ENCODE peak calls at places on chromosomes 3 and 15, in seven cellular contexts. R, Y, J, T, N, Q and L are unnamed samples.

GRCh38 chr15:38440353-38441129 is 13.4 kb upstream of the FAM98B start:
- DNase-seq in Q (peak), N (peak), T (no peak), R (peak), Y (peak), J (peak), L (no peak)

GRCh38 chr3:111882799-111883198 is 23.7 kb downstream of the PHLDB2 start:
- DNase-seq in T (no peak), Q (peak), R (no peak), Y (peak), N (no peak), J (no peak), L (no peak)

GRCh38 chr15:60362318-60363023 is 35.3 kb downstream of the ANXA2 start:
- DNase-seq in N (no peak), Y (no peak), R (peak), Q (no peak), T (no peak), J (no peak), L (no peak)

GRCh38 chr3:64805248-64805647 is 117.4 kb upstream of the ADAMTS9 start:
- DNase-seq in T (no peak), N (no peak), Y (no peak), R (no peak), J (no peak), Q (no peak), L (no peak)

GRCh38 chr3:50624634-50625033 is 7.7 kb downstream of the MAPKAPK3 start:
- DNase-seq in J (no peak), N (no peak), T (no peak), Y (no peak), R (no peak), Q (no peak), L (no peak)

GRCh38 chr3:160756907-160757623 is 1.0 kb downstream of the PPM1L start:
- DNase-seq in R (no peak), T (no peak), N (peak), J (peak), Y (peak), Q (peak), L (no peak)

GRCh38 chr15:86040360-86041095 is 39.1 kb upstream of the AGBL1 start:
- DNase-seq in J (no peak), R (no peak), T (no peak), Q (no peak), N (no peak), Y (no peak), L (no peak)

GRCh38 chr3:51221959-51222358 is 163.1 kb upstream of the MANF start:
- DNase-seq in J (no peak), Y (no peak), N (no peak), Q (no peak), R (no peak), T (no peak), L (no peak)

GRCh38 chr3:47443611-47443995 is 32.1 kb downstream of the SCAP start:
- DNase-seq in J (peak), Y (no peak), T (no peak), N (no peak), Q (no peak), R (no peak), L (no peak)

GRCh38 chr3:169686874-169687273 is 23.4 kb upstream of the MECOM start:
- DNase-seq in Q (no peak), T (no peak), J (no peak), R (no peak), N (no peak), Y (no peak), L (no peak)

GRCh38 chr3:76369170-76369569 is 583.8 kb upstream of the ZNF717 start:
- DNase-seq in T (no peak), N (no peak), Y (no peak), R (peak), J (no peak), Q (no peak), L (no peak)

GRCh38 chr3:140470962-140471361 is 206.9 kb upstream of the TRIM42 start:
- DNase-seq in Q (no peak), Y (no peak), R (no peak), J (no peak), N (no peak), T (no peak), L (no peak)

GRCh38 chr3:115834068-115834467 is 210.8 kb downstream of the GAP43 start:
- DNase-seq in Y (no peak), J (no peak), R (peak), N (no peak), Q (no peak), T (no peak), L (no peak)

GRCh38 chr3:111761309-111761795 is 97.7 kb upstream of the PHLDB2 start:
- DNase-seq in Q (peak), T (no peak), R (peak), Y (no peak), N (no peak), J (no peak), L (no peak)

GRCh38 chr3:45551214-45552010 is 43.1 kb upstream of the LIMD1 start:
- DNase-seq in T (peak), R (peak), Q (no peak), Y (no peak), J (peak), N (no peak), L (no peak)

GRCh38 chr15:72288291-72288690 is 15.9 kb upstream of the PARP6 start:
- DNase-seq in Y (no peak), N (no peak), T (no peak), J (no peak), Q (no peak), R (no peak), L (no peak)

GRCh38 chr3:124691599-124691998 is 38.7 kb upstream of the UMPS start:
- DNase-seq in N (no peak), R (no peak), J (no peak), Q (no peak), T (no peak), Y (no peak), L (no peak)

GRCh38 chr15:46616033-46616432 is 981.2 kb downstream of the SQOR start:
- DNase-seq in J (no peak), Q (no peak), N (no peak), Y (no peak), R (no peak), T (no peak), L (no peak)

GRCh38 chr3:127887321-127887720 is 27.7 kb upstream of the KBTBD12 start:
- DNase-seq in N (no peak), Y (no peak), R (no peak), J (no peak), Q (peak), T (no peak), L (no peak)

GRCh38 chr3:129352650-129353588 is 74.2 kb downstream of the HMCES start:
- DNase-seq in R (no peak), Y (no peak), N (no peak), J (no peak), T (no peak), Q (no peak), L (no peak)

GRCh38 chr3:129348734-129349133 is 70.1 kb downstream of the HMCES start:
- DNase-seq in N (no peak), R (no peak), J (no peak), Q (no peak), Y (no peak), T (no peak), L (no peak)

GRCh38 chr3:129353589-129353941 is 74.9 kb downstream of the EFCAB12 start:
- DNase-seq in R (no peak), Q (no peak), Y (no peak), J (no peak), N (no peak), T (no peak), L (no peak)

GRCh38 chr3:129349791-129350190 is 71.1 kb downstream of the HMCES start:
- DNase-seq in Y (no peak), J (no peak), T (no peak), N (no peak), R (no peak), Q (no peak), L (no peak)

GRCh38 chr3:129352045-129352444 is 73.4 kb downstream of the HMCES start:
- DNase-seq in Y (no peak), Q (no peak), N (no peak), J (no peak), R (no peak), T (no peak), L (no peak)
- TF ChIP-seq CTCF in Y (peak), Q (no peak), N (no peak), J (no peak), R (no peak), T (no peak), L (no peak)

DNA sequence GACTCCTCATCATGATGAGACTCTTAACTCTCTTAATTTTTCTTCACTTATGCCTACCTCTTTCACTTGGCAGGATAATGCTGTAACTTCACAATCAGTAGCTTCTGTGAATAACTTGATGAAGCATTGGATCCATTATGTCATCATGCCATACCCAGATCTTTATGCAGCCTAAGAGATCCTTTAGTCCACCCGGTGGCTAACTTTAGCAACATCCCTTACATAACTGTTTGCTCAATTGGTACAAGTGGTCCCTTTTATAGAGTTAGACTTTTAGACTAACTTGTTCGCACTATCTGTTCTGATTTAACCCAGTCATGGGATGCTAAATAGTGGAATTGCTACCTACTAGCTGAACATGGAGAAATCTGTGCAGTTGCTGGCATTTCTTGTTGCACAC is 184.5 kb downstream of the USP13 start:
- DNase-seq in N (no peak), J (no peak), Q (no peak), R (peak), Y (no peak), T (no peak), L (no peak)
- TF ChIP-seq CTCF in N (no peak), J (no peak), Q (no peak), R (peak), Y (no peak), T (no peak), L (no peak)

GRCh38 chr3:194287977-194288706 is 63.0 kb downstream of the CPN2 start:
- DNase-seq in Q (no peak), T (no peak), J (peak), R (no peak), N (no peak), Y (no peak), L (no peak)
- TF ChIP-seq CTCF in Q (no peak), T (no peak), J (peak), R (no peak), N (no peak), Y (no peak), L (no peak)

GRCh38 chr15:100129677-100130076 is 212.1 kb downstream of the ADAMTS17 start:
- DNase-seq in Q (no peak), R (no peak), J (no peak), Y (no peak), T (no peak), N (no peak), L (no peak)

GRCh38 chr15:100133981-100134711 is 207.6 kb downstream of the ADAMTS17 start:
- DNase-seq in J (no peak), Q (no peak), Y (no peak), T (no peak), N (no peak), R (no peak), L (no peak)

GRCh38 chr15:100132309-100132708 is 209.5 kb downstream of the ADAMTS17 start:
- DNase-seq in N (no peak), J (no peak), Y (no peak), R (no peak), Q (no peak), T (no peak), L (no peak)

GRCh38 chr15:100133001-100133400 is 208.8 kb downstream of the ADAMTS17 start:
- DNase-seq in T (no peak), R (no peak), J (no peak), Q (no peak), N (no peak), Y (no peak), L (no peak)

GRCh38 chr15:100131321-100132224 is 210.2 kb downstream of the ADAMTS17 start:
- DNase-seq in Y (peak), N (no peak), J (peak), Q (peak), R (peak), T (no peak), L (no peak)
- TF ChIP-seq CTCF in Y (peak), N (no peak), J (peak), Q (peak), R (peak), T (peak), L (peak)

GRCh38 chr3:101635954-101636798 is 40.8 kb downstream of the ZBTB11 start:
- DNase-seq in T (no peak), R (peak), Y (no peak), Q (peak), J (peak), N (peak), L (peak)
- TF ChIP-seq CTCF in T (peak), R (peak), Y (peak), Q (peak), J (peak), N (peak), L (peak)

GRCh38 chr3:166011771-166012170 is 174.5 kb upstream of the BCHE start:
- DNase-seq in Q (no peak), R (no peak), N (no peak), J (no peak), Y (no peak), T (no peak), L (no peak)

DNA sequence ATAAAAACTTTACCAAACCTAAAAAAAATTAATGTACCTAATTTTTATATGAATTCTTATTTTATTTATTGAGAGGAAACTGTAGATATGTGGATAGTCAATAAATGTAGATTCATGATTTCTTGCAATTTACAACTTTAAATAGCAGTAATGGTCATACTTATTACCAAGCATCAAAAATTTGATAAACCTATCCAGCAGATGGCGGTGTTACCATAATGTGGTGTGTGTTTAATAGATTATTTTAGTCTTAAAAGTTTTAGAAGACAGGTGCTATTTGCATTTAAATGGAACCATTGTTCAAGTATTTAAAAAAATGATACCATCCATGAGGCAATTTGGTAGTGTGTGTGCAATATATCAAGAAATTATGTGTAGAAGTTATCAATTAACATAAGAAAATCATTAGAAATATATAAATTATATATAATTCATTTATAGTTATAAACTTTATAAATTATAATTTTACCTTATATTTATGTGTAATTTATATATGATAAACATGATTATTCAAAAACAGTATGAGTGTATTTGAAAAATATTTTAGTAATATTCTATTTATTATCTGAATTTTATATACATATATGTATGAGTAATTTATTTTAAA is 176.0 kb upstream of the BCHE start:
- DNase-seq in J (no peak), R (peak), Y (no peak), Q (no peak), N (no peak), T (no peak), L (no peak)
- TF ChIP-seq CTCF in J (peak), R (peak), Y (peak), Q (peak), N (no peak), T (no peak), L (peak)

GRCh38 chr3:186609247-186609868 is 3.5 kb upstream of the AHSG start:
- DNase-seq in R (no peak), T (no peak), J (peak), Q (peak), N (no peak), Y (no peak), L (no peak)
- TF ChIP-seq CTCF in R (peak), T (no peak), J (peak), Q (peak), N (no peak), Y (peak), L (peak)